ENCODE peak calls at places on chromosomes 11 and 22, in seven cellular contexts. One of them, this sample, is unnamed.

GRCh38 chr11:78560066-78560597 is 14.5 kb downstream of the NARS2 start:
- DNase-seq in Right ventricle myocardium superior: no peak
- DNase-seq in germinal center: no peak
- DNase-seq in stimulated activated naive CD4-positive, alpha-beta T cell treated with Interleukin-2 at 50 U/mL for 16 hours: no peak
- DNase-seq in ACHN: no peak
- DNase-seq in RWPE1: no peak
- DNase-seq in NCI-H2029: no peak
- DNase-seq in this sample: peak

GRCh38 chr11:130244851-130245250 is 69.9 kb downstream of the ZBTB44 start:
- DNase-seq in stimulated activated naive CD4-positive, alpha-beta T cell treated with Interleukin-2 at 50 U/mL for 16 hours: no peak
- DNase-seq in ACHN: no peak
- DNase-seq in RWPE1: no peak
- DNase-seq in germinal center: no peak
- DNase-seq in Right ventricle myocardium superior: no peak
- DNase-seq in NCI-H2029: no peak
- DNase-seq in this sample: no peak

GRCh38 chr22:45129703-45130524 is 33.8 kb upstream of the NUP50 start:
- DNase-seq in NCI-H2029: no peak
- DNase-seq in Right ventricle myocardium superior: no peak
- DNase-seq in ACHN: no peak
- DNase-seq in germinal center: no peak
- DNase-seq in RWPE1: no peak
- DNase-seq in stimulated activated naive CD4-positive, alpha-beta T cell treated with Interleukin-2 at 50 U/mL for 16 hours: peak
- DNase-seq in this sample: peak

GRCh38 chr11:62588966-62589637 is 2.2 kb downstream of the TUT1 start:
- DNase-seq in NCI-H2029: no peak
- DNase-seq in stimulated activated naive CD4-positive, alpha-beta T cell treated with Interleukin-2 at 50 U/mL for 16 hours: no peak
- DNase-seq in germinal center: no peak
- DNase-seq in RWPE1: no peak
- DNase-seq in Right ventricle myocardium superior: peak
- DNase-seq in ACHN: peak
- DNase-seq in this sample: no peak

GRCh38 chr22:29855611-29856181 is 17.6 kb upstream of the ASCC2 start:
- DNase-seq in stimulated activated naive CD4-positive, alpha-beta T cell treated with Interleukin-2 at 50 U/mL for 16 hours: no peak
- DNase-seq in NCI-H2029: no peak
- DNase-seq in ACHN: no peak
- DNase-seq in Right ventricle myocardium superior: peak
- DNase-seq in RWPE1: no peak
- DNase-seq in germinal center: no peak
- DNase-seq in this sample: no peak

GRCh38 chr22:30654361-30654760 is 13.3 kb downstream of the DUSP18 start:
- DNase-seq in RWPE1: no peak
- DNase-seq in Right ventricle myocardium superior: no peak
- DNase-seq in stimulated activated naive CD4-positive, alpha-beta T cell treated with Interleukin-2 at 50 U/mL for 16 hours: no peak
- DNase-seq in NCI-H2029: no peak
- DNase-seq in germinal center: no peak
- DNase-seq in ACHN: no peak
- DNase-seq in this sample: no peak

GRCh38 chr11:35856259-35856658 is 87.6 kb upstream of the LDLRAD3 start:
- DNase-seq in germinal center: no peak
- DNase-seq in RWPE1: no peak
- DNase-seq in NCI-H2029: no peak
- DNase-seq in Right ventricle myocardium superior: no peak
- DNase-seq in ACHN: no peak
- DNase-seq in stimulated activated naive CD4-positive, alpha-beta T cell treated with Interleukin-2 at 50 U/mL for 16 hours: no peak
- DNase-seq in this sample: no peak

GRCh38 chr11:129814244-129814992 is 1.2 kb upstream of the TMEM45B start:
- DNase-seq in stimulated activated naive CD4-positive, alpha-beta T cell treated with Interleukin-2 at 50 U/mL for 16 hours: peak
- DNase-seq in germinal center: no peak
- DNase-seq in ACHN: no peak
- DNase-seq in NCI-H2029: peak
- DNase-seq in RWPE1: no peak
- DNase-seq in Right ventricle myocardium superior: no peak
- DNase-seq in this sample: no peak

GRCh38 chr11:83284501-83285051 is 1.6 kb downstream of the CCDC90B start:
- DNase-seq in Right ventricle myocardium superior: no peak
- DNase-seq in NCI-H2029: no peak
- DNase-seq in RWPE1: no peak
- DNase-seq in germinal center: no peak
- DNase-seq in stimulated activated naive CD4-positive, alpha-beta T cell treated with Interleukin-2 at 50 U/mL for 16 hours: no peak
- DNase-seq in ACHN: no peak
- DNase-seq in this sample: no peak

GRCh38 chr11:75775056-75775455 is 6.5 kb downstream of the DGAT2 start:
- DNase-seq in RWPE1: no peak
- DNase-seq in stimulated activated naive CD4-positive, alpha-beta T cell treated with Interleukin-2 at 50 U/mL for 16 hours: no peak
- DNase-seq in NCI-H2029: no peak
- DNase-seq in Right ventricle myocardium superior: no peak
- DNase-seq in germinal center: no peak
- DNase-seq in ACHN: no peak
- DNase-seq in this sample: no peak

GRCh38 chr22:30459206-30460052 is 12.4 kb downstream of the SEC14L3 start:
- DNase-seq in stimulated activated naive CD4-positive, alpha-beta T cell treated with Interleukin-2 at 50 U/mL for 16 hours: no peak
- DNase-seq in NCI-H2029: no peak
- DNase-seq in germinal center: no peak
- DNase-seq in ACHN: peak
- DNase-seq in RWPE1: peak
- DNase-seq in Right ventricle myocardium superior: no peak
- DNase-seq in this sample: peak

This sample was measured in GM12865.